ENCODE peak calls at places on chromosomes 4 and X, in seven cellular contexts. G is psoas muscle, F is astrocyte, A is bronchial epithelial cell, N is GM10248, P is sigmoid colon, L is fibroblast of pulmonary artery. S is an unnamed sample.

GRCh38 chr4:26515936-26516335 is 25.7 kb upstream of the CCKAR start:
- DNase-seq in A (no peak), N (no peak), F (no peak), L (no peak), P (no peak), G (no peak), S (no peak)

GRCh38 chrX:18210470-18210869 is 10.2 kb downstream of the BEND2 start:
- DNase-seq in A (peak), P (no peak), G (no peak), F (peak), N (no peak), L (peak), S (no peak)

GRCh38 chrX:149504915-149505651 is at the start of gene IDS:
- DNase-seq in N (peak), P (peak), L (peak), G (peak), F (peak), A (peak), S (peak)

GRCh38 chr4:16224669-16225068 is 1.6 kb downstream of the TAPT1 start:
- DNase-seq in N (no peak), A (no peak), F (no peak), P (no peak), G (no peak), L (no peak), S (no peak)

GRCh38 chrX:136627381-136627780 is 20.6 kb upstream of the CD40LG start:
- DNase-seq in L (no peak), N (no peak), G (no peak), A (no peak), F (no peak), P (no peak), S (peak)

GRCh38 chr4:150305995-150306394 is 227.8 kb downstream of the DCLK2 start:
- DNase-seq in G (no peak), P (no peak), A (peak), F (peak), L (peak), N (no peak), S (no peak)

GRCh38 chr4:93178279-93178678 is 650.3 kb upstream of the ATOH1 start:
- DNase-seq in G (no peak), A (no peak), F (no peak), L (no peak), N (no peak), P (no peak), S (no peak)

GRCh38 chrX:130174051-130174704 is 2.4 kb downstream of the RAB33A start:
- DNase-seq in L (peak), P (peak), G (peak), A (peak), F (peak), N (no peak), S (no peak)

GRCh38 chr4:7341486-7342222 is 93.1 kb downstream of the PSAPL1 start:
- DNase-seq in F (peak), A (no peak), P (no peak), N (no peak), G (no peak), L (no peak), S (no peak)

GRCh38 chrX:129957241-129958099 is 25.0 kb upstream of the BCORL1 start:
- DNase-seq in A (no peak), P (peak), G (peak), L (peak), F (peak), N (peak), S (peak)

GRCh38 chr4:123976285-123976684 is 579.7 kb downstream of the SPRY1 start:
- DNase-seq in G (no peak), N (no peak), L (peak), F (peak), P (no peak), A (no peak), S (no peak)

GRCh38 chrX:95956780-95957179 is 727.9 kb upstream of the DIAPH2 start:
- DNase-seq in N (no peak), L (no peak), G (no peak), F (no peak), A (no peak), P (no peak), S (no peak)

GRCh38 chr4:25993564-25994185 is 79.7 kb downstream of the SMIM20 start:
- DNase-seq in G (peak), N (peak), F (peak), L (peak), A (no peak), P (no peak), S (peak)

GRCh38 chr4:100816646-100817045 is 298.8 kb upstream of the EMCN start:
- DNase-seq in G (no peak), A (peak), F (no peak), P (no peak), L (no peak), N (no peak), S (no peak)

GRCh38 chr4:47209833-47210232 is 178.5 kb downstream of the GABRB1 start:
- DNase-seq in L (peak), F (peak), N (no peak), G (no peak), P (no peak), A (peak), S (no peak)

GRCh38 chr4:117137143-117137542 is 51.8 kb upstream of the TRAM1L1 start:
- DNase-seq in F (peak), N (no peak), G (no peak), P (no peak), L (peak), A (peak), S (no peak)

GRCh38 chrX:143757887-143758286 is 37.3 kb upstream of the SPANXN2 start:
- DNase-seq in P (no peak), G (no peak), A (no peak), F (no peak), N (no peak), L (no peak), S (no peak)

GRCh38 chr4:21090098-21090666 is 389.9 kb downstream of the PACRGL start:
- DNase-seq in F (no peak), G (no peak), A (no peak), N (no peak), L (no peak), P (no peak), S (no peak)

GRCh38 chr4:72875545-72875944 is 194.0 kb downstream of the COX18 start:
- DNase-seq in F (no peak), P (no peak), N (no peak), L (no peak), A (no peak), G (no peak), S (no peak)

GRCh38 chr4:109914356-109914755 is 1.7 kb downstream of the EGF start:
- DNase-seq in P (no peak), L (no peak), N (no peak), F (no peak), G (no peak), A (no peak), S (no peak)

GRCh38 chrX:5117816-5118215 is 1110.9 kb downstream of the NLGN4X start:
- DNase-seq in A (peak), P (no peak), G (no peak), F (no peak), L (no peak), N (no peak), S (no peak)

GRCh38 chrX:5113128-5113527 is 1115.5 kb downstream of the NLGN4X start:
- DNase-seq in G (no peak), F (no peak), P (no peak), L (peak), A (peak), N (peak), S (no peak)
- TF ChIP-seq CTCF in G (no peak), F (peak), P (no peak), L (no peak), A (peak), N (no peak), S (no peak)

DNA sequence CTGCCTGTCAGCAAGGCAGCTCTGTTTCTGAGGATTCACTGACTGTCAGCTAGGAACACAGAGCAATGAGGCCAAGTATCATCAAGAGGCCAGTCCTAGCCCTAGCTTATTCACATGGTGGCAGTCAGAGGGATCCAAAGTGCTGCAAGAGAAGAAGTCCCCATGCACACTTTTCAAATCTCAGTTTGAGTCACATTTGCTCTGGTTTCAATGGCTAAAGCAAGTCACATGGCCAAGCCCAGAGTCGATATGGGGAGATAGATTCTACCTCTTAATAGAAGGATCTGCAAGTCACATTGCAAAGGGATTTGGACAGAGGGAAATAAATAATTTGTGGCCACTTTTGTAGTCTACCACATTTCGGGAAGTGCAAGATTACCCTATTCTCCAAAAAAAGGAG is 3.7 kb upstream of the LCORL start:
- DNase-seq in G (no peak), P (no peak), A (no peak), N (peak), L (no peak), F (no peak), S (peak)
- TF ChIP-seq CTCF in G (no peak), P (no peak), A (no peak), N (no peak), L (no peak), F (no peak), S (no peak)

DNA sequence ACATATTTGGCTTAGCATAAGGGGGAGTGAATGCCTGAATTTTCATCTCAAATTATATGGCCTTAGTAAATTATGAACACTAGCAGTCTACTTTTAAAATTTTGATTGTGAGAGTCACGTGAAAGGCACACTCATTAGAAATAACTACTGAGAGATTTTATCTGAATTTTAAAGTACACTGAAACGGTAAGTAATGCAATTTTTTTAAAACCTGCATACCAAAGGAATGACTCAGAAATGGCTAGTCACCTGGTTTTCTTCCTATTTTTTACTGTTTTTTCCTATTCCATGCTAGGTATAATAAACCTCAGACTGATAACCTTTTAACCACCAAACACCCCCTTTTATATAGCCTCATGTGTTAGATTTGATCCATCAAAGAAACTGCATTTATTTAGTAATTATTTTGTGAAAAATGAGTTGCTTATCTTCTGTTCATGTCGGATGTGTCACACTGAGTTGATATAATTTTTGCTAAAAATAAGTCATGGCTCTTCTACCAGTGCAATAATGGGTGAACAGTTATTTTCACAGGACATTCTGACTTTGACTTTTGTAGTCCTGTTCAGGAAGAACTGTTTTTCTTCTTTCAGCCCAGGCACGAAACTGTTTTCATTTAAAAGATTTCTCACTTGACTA is 40.4 kb downstream of the CPEB2 start:
- DNase-seq in F (peak), A (peak), G (no peak), L (peak), N (no peak), P (no peak), S (no peak)
- TF ChIP-seq CTCF in F (no peak), A (no peak), G (no peak), L (no peak), N (no peak), P (no peak), S (no peak)

DNA sequence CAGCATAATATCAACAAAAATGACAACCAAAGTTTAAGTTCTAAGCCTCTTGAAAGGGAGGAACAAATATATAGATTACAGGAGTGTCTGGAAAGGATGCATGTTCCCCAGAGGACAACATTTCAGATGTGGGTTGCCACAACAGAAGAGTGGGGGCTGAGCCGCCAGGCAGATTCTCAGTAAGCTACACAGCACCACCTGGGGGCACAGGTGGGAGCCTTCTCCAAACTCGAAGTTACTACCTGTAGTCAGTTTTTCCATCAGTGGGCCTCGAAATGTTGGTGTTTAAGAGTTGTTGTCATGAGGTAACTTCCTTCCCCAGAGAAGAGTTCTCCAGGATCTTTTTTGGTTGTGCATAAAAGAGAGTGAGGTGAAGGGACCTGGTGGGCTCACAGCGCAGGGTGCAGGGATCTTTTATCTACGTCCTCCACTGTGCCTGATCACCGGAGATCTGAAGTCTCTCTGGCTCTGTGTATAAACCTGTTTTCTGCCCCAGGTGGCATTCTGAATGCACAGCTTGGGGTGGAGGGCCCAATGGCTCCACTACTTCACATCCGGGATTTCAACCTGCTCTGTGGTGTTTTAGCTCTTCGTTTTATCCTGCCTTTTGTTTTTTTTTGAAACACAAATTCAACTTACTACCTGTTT is 58.4 kb upstream of the STS start:
- DNase-seq in L (no peak), N (peak), A (no peak), G (no peak), F (no peak), P (no peak), S (peak)
- TF ChIP-seq CTCF in L (no peak), N (peak), A (no peak), G (peak), F (no peak), P (no peak), S (peak)

DNA sequence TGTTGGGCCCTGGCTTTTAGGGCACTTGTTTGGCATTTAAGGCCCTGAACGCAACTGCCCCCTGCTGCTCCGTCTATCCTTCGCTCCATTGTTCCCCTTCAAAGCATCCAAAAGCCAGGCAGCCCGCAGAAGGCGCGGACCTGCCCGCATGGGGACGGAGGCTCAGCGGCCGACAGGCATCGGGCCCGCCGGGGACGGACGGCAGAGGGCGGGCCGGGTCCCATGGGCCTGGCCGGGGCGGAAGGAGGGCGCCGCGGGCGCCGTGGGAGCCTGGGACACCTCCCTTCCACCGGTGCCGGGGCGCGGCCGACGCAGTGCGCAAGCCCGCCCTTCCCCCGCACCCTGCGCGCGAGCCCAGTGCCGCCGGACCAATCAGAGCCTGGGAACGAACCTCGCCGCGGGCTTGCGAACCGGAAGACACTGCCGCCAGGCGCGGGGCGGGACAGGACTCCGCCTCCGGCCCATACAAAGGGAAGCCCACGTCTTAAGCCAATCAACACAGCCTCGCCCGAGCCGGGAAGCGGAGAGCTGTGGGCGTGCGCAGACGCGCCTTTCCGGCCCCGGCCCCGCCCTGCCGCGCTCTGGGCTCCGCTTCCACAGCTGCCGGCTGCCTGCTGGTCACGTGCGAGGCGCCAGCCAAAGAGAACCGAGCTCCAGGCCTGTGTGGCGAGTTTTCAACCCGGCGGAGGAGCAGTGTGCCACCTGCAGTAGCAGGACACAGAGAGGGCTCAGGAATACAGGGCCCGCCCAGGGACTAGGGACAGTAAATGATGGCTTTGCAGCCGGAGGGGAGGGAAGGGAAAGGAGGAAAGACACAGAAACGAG is 2.1 kb upstream of the ARHGAP4 start:
- DNase-seq in F (peak), L (peak), N (peak), G (peak), A (peak), P (peak), S (peak)
- TF ChIP-seq CTCF in F (no peak), L (no peak), N (no peak), G (peak), A (no peak), P (no peak), S (no peak)

DNA sequence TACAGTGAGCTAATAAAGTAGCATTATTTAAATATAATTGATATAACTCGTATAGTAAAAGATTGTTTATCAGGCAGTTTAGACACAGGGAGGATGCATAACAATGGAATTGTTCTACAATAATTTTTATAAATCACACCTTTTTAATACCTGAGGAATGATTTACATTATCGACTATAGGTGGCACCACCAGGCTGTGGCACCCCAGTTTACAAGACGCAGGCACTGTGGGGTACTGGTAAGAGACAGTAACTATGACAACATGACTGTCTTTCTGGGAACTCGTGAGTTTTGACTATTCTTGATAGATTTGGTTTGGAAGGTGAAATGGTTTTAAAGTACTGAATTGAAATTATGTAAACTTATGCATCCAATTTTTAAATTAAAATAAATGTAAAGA is 27.1 kb upstream of the STBD1 start:
- DNase-seq in P (no peak), A (no peak), N (no peak), G (no peak), F (no peak), L (no peak), S (peak)
- TF ChIP-seq CTCF in P (no peak), A (no peak), N (no peak), G (no peak), F (no peak), L (no peak), S (peak)

GRCh38 chr4:147194107-147194506 is 248.4 kb upstream of the TTC29 start:
- DNase-seq in G (no peak), A (no peak), F (no peak), P (no peak), L (peak), N (no peak), S (no peak)

GRCh38 chr4:147192679-147193078 is 247.0 kb upstream of the TTC29 start:
- DNase-seq in N (no peak), G (no peak), F (no peak), L (peak), P (no peak), A (no peak), S (no peak)

GRCh38 chr4:147198411-147199051 is 252.9 kb upstream of the TTC29 start:
- DNase-seq in F (peak), L (peak), P (no peak), A (no peak), N (no peak), G (no peak), S (no peak)

GRCh38 chr4:147194604-147195003 is 248.9 kb upstream of the TTC29 start:
- DNase-seq in L (no peak), P (no peak), A (no peak), G (no peak), N (no peak), F (no peak), S (no peak)

DNA sequence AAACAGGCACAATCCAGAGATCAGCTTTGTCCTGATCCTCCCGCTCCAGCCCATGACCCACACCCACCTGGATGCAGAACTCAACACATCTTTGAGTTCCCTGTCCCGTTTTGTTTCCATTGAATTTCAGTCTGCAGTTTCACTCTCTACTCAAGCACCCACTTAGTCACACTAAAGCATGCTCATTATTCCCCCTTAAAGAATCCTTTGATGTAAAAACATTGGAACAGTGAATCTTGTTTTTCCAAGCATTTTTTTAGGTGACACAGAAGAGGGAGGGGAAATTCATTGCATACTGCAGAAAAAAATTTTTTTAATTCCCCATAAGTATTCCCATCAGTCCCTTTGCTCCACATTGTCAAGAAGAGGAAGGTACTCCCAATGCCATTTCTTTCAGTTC is 249.7 kb upstream of the TTC29 start:
- DNase-seq in P (no peak), N (no peak), L (no peak), A (no peak), G (no peak), F (peak), S (no peak)
- TF ChIP-seq CTCF in P (no peak), N (no peak), L (no peak), A (no peak), G (no peak), F (no peak), S (no peak)